ENCODE peak calls at places on chromosomes 2 and 18, in ten cellular contexts. B is PC-3; O is breast epithelium; C is naive thymus-derived CD4-positive, alpha-beta T cell; K is H1; M is pancreas; J is HCT116; T is sigmoid colon; U is upper lobe of right lung; E is cardiac muscle cell. X is an unnamed sample. For H3K36me3, the result is how much of the 10 kb centered on the place peaks cover.

GRCh38 chr2:58131191-58132011 is 84.8 kb downstream of the VRK2 start:
- DNase-seq in B (no peak), O (no peak), C (no peak), K (no peak), M (peak), J (no peak), T (no peak), U (no peak), E (peak), X (no peak)

GRCh38 chr2:64400733-64401500 is 53.0 kb upstream of the LGALSL start:
- DNase-seq in B (peak), O (no peak), C (no peak), K (no peak), M (peak), J (no peak), T (no peak), U (no peak), E (no peak), X (no peak)

GRCh38 chr2:10232096-10232815 is 70.4 kb upstream of the HPCAL1 start:
- DNase-seq in B (no peak), O (no peak), C (no peak), K (no peak), M (no peak), J (no peak), T (peak), U (peak), E (no peak), X (no peak)

GRCh38 chr2:165357758-165358157 is 111.7 kb upstream of the CSRNP3 start:
- DNase-seq in B (peak), O (no peak), C (no peak), K (no peak), M (no peak), J (no peak), T (no peak), U (no peak), E (peak), X (no peak)

GRCh38 chr2:85234879-85235278 is 92.9 kb downstream of the TGOLN2 start:
- DNase-seq in B (no peak), O (no peak), C (no peak), K (no peak), M (no peak), J (no peak), T (no peak), U (no peak), E (no peak), X (no peak)

GRCh38 chr18:6406910-6407470 is 7.7 kb downstream of the L3MBTL4 start:
- DNase-seq in B (no peak), O (no peak), C (no peak), K (no peak), M (no peak), J (no peak), T (no peak), U (no peak), E (no peak), X (no peak)

GRCh38 chr18:50356036-50356945 is 18.6 kb upstream of the SKA1 start:
- DNase-seq in B (no peak), O (no peak), C (no peak), K (no peak), M (no peak), J (peak), T (no peak), U (no peak), E (peak), X (no peak)

GRCh38 chr2:143083636-143084035 is 45.6 kb upstream of the ARHGAP15 start:
- DNase-seq in B (peak), O (no peak), C (no peak), K (no peak), M (no peak), J (no peak), T (no peak), U (no peak), E (peak), X (no peak)

GRCh38 chr2:39178756-39179155 is 57.9 kb upstream of the SOS1 start:
- DNase-seq in B (no peak), O (no peak), C (no peak), K (no peak), M (no peak), J (no peak), T (no peak), U (no peak), E (no peak), X (no peak)

GRCh38 chr18:48940854-48941531 is 9.8 kb downstream of the SMAD7 start:
- DNase-seq in B (no peak), O (no peak), C (peak), K (no peak), M (no peak), J (no peak), T (no peak), U (peak), E (no peak), X (no peak)

GRCh38 chr2:27095427-27095744 is 8.8 kb downstream of the KHK start:
- DNase-seq in B (no peak), O (no peak), C (no peak), K (no peak), M (no peak), J (no peak), T (no peak), U (no peak), E (no peak), X (no peak)

GRCh38 chr2:99662761-99663341 is 173.0 kb upstream of the REV1 start:
- DNase-seq in B (peak), O (peak), C (no peak), K (no peak), M (peak), J (no peak), T (no peak), U (no peak), E (peak), X (no peak)

GRCh38 chr2:159009940-159010339 is 41.5 kb downstream of the TANC1 start:
- DNase-seq in B (no peak), O (no peak), C (no peak), K (no peak), M (no peak), J (no peak), T (no peak), U (no peak), E (peak), X (no peak)

GRCh38 chr2:204706939-204707338 is 161.7 kb downstream of the PARD3B start:
- DNase-seq in B (no peak), O (no peak), C (no peak), K (no peak), M (no peak), J (no peak), T (no peak), U (no peak), E (peak), X (no peak)

GRCh38 chr2:157822533-157822932 is 53.6 kb downstream of the ACVR1 start:
- DNase-seq in B (no peak), O (no peak), C (no peak), K (no peak), M (no peak), J (no peak), T (no peak), U (no peak), E (no peak), X (no peak)

GRCh38 chr2:239670463-239671120 is 269.8 kb upstream of the HDAC4 start:
- DNase-seq in B (no peak), O (no peak), C (no peak), K (no peak), M (no peak), J (no peak), T (no peak), U (no peak), E (no peak), X (no peak)

GRCh38 chr2:24276349-24276899 is 83.9 kb downstream of the ITSN2 start:
- DNase-seq in B (peak), O (no peak), C (no peak), K (no peak), M (no peak), J (no peak), T (no peak), U (no peak), E (no peak), X (no peak)

GRCh38 chr2:79723830-79724229 is 211.0 kb downstream of the CTNNA2 start:
- DNase-seq in B (peak), O (no peak), C (no peak), K (no peak), M (no peak), J (no peak), T (no peak), U (no peak), E (no peak), X (no peak)

GRCh38 chr18:60649107-60649506 is 276.5 kb upstream of the MC4R start:
- DNase-seq in B (no peak), O (no peak), C (no peak), K (no peak), M (no peak), J (no peak), T (no peak), U (no peak), E (no peak), X (no peak)

GRCh38 chr2:23497063-23497462 is 112.1 kb downstream of the KLHL29 start:
- DNase-seq in B (peak), O (peak), C (peak), K (no peak), M (no peak), J (no peak), T (no peak), U (no peak), E (peak), X (no peak)

GRCh38 chr2:132670961-132671781 is 1.2 kb upstream of the LYPD1 start:
- DNase-seq in B (peak), O (no peak), C (no peak), K (no peak), M (no peak), J (peak), T (no peak), U (no peak), E (peak), X (no peak)

GRCh38 chr2:30230479-30230854 is 867 bp upstream of the LBH start:
- DNase-seq in B (no peak), O (no peak), C (no peak), K (no peak), M (no peak), J (no peak), T (peak), U (no peak), E (peak), X (peak)

GRCh38 chr2:54081574-54081973 is 33.8 kb upstream of the ACYP2 start:
- DNase-seq in B (peak), O (no peak), C (no peak), K (no peak), M (no peak), J (no peak), T (no peak), U (no peak), E (no peak), X (no peak)

GRCh38 chr2:160298960-160299359 is 98.9 kb upstream of the ITGB6 start:
- DNase-seq in B (no peak), O (no peak), C (no peak), K (no peak), M (no peak), J (no peak), T (no peak), U (no peak), E (peak), X (no peak)

GRCh38 chr2:240397924-240398611 is 37.4 kb upstream of the GPC1 start:
- DNase-seq in B (no peak), O (no peak), C (no peak), K (no peak), M (no peak), J (no peak), T (peak), U (no peak), E (no peak), X (no peak)

GRCh38 chr2:207594245-207594644 is 30.9 kb downstream of the METTL21A start:
- DNase-seq in B (no peak), O (no peak), C (no peak), K (no peak), M (no peak), J (no peak), T (no peak), U (no peak), E (no peak), X (no peak)

GRCh38 chr2:86140969-86141392 is 34.9 kb downstream of the PTCD3 start:
- DNase-seq in B (no peak), O (no peak), C (no peak), K (no peak), M (no peak), J (no peak), T (no peak), U (no peak), E (peak), X (no peak)

GRCh38 chr2:209147981-209148380 is 275.9 kb upstream of the MAP2 start:
- DNase-seq in B (no peak), O (no peak), C (no peak), K (no peak), M (no peak), J (no peak), T (no peak), U (no peak), E (no peak), X (no peak)

GRCh38 chr18:74728586-74728985 is 130.9 kb downstream of the ZNF407 start:
- DNase-seq in B (no peak), O (no peak), C (no peak), K (no peak), M (no peak), J (no peak), T (no peak), U (no peak), E (no peak), X (no peak)

GRCh38 chr2:8281950-8282857 is 399.7 kb upstream of the ID2 start:
- DNase-seq in B (no peak), O (no peak), C (no peak), K (no peak), M (no peak), J (no peak), T (no peak), U (no peak), E (no peak), X (no peak)

GRCh38 chr2:241676665-241677064 is 9.9 kb downstream of the DTYMK start:
- DNase-seq in B (no peak), O (no peak), C (no peak), K (no peak), M (no peak), J (no peak), T (no peak), U (no peak), E (no peak), X (no peak)

GRCh38 chr2:176134978-176135575 is 5.6 kb downstream of the HOXD8 start:
- DNase-seq in B (peak), O (no peak), C (no peak), K (no peak), M (peak), J (no peak), T (peak), U (no peak), E (no peak), X (peak)

GRCh38 chr2:176137249-176137573 is 7.7 kb downstream of the HOXD8 start:
- DNase-seq in B (no peak), O (no peak), C (no peak), K (no peak), M (no peak), J (no peak), T (no peak), U (no peak), E (no peak), X (no peak)

GRCh38 chr2:176138526-176139169 is 9.1 kb downstream of the HOXD8 start:
- DNase-seq in B (no peak), O (no peak), C (no peak), K (no peak), M (no peak), J (no peak), T (peak), U (no peak), E (no peak), X (peak)

GRCh38 chr2:176137883-176138282 is 8.4 kb downstream of the HOXD8 start:
- DNase-seq in B (no peak), O (no peak), C (no peak), K (no peak), M (no peak), J (no peak), T (peak), U (no peak), E (no peak), X (peak)

GRCh38 chr2:176136375-176137248 is 7.1 kb downstream of the HOXD8 start:
- DNase-seq in B (peak), O (no peak), C (no peak), K (no peak), M (no peak), J (no peak), T (peak), U (peak), E (peak), X (peak)
- H3K27ac ChIP-seq in B (peak), O (peak), C (no peak), K (no peak), M (no peak), J (peak), T (peak), U (no peak), E (no peak), X (peak)

GRCh38 chr2:128178650-128179460 is 87.9 kb downstream of the UGGT1 start:
- DNase-seq in B (peak), O (peak), C (peak), K (peak), M (peak), J (peak), T (peak), U (no peak), E (peak), X (no peak)
- H3K36me3 ChIP-seq in B (half or more), O (under half), C (half or more), K (under half), M (under half), J (half or more), T (half or more), U (half or more), E (half or more), X (under half)

GRCh38 chr2:96859338-96859649 is 1.5 kb upstream of the ANKRD39 start:
- DNase-seq in B (no peak), O (no peak), C (no peak), K (no peak), M (peak), J (no peak), T (peak), U (no peak), E (no peak), X (peak)
- H3K27ac ChIP-seq in B (no peak), O (peak), C (peak), K (no peak), M (no peak), J (peak), T (peak), U (no peak), E (peak), X (no peak)

DNA sequence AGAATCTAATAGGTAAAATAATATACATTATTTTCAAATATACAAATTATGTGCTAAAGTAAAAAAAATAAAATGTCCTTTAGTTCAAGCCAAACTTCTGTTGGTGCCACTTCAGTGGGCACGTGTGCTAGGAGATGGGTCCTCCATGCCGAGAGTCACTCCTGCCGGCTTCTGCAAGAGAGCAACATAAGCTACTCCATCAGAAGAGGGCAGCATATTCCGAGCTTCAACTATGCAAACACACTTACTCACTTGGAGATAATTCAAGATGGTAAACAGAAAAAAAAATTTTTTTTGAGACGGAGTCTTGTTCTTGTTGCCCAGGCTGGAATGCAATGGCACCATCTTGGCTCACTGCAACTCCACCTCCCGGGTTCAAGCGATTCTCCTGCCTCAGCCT is 24.4 kb downstream of the CNOT11 start:
- DNase-seq in B (peak), O (no peak), C (no peak), K (no peak), M (peak), J (no peak), T (no peak), U (no peak), E (peak), X (no peak)
- H3K36me3 ChIP-seq in B (half or more), O (under half), C (half or more), K (under half), M (under half), J (under half), T (half or more), U (half or more), E (under half), X (under half)

GRCh38 chr2:172000696-172001361 is 1.1 kb downstream of the METAP1D start:
- DNase-seq in B (no peak), O (no peak), C (no peak), K (no peak), M (no peak), J (no peak), T (no peak), U (no peak), E (no peak), X (no peak)
- H3K27ac ChIP-seq in B (peak), O (no peak), C (no peak), K (no peak), M (no peak), J (peak), T (no peak), U (no peak), E (no peak), X (no peak)

GRCh38 chr2:117987121-117987520 is 26.7 kb downstream of the CCDC93 start:
- DNase-seq in B (no peak), O (no peak), C (no peak), K (no peak), M (no peak), J (no peak), T (no peak), U (no peak), E (no peak), X (no peak)
- H3K36me3 ChIP-seq in B (under half), O (under half), C (half or more), K (under half), M (under half), J (under half), T (half or more), U (half or more), E (under half), X (under half)

DNA sequence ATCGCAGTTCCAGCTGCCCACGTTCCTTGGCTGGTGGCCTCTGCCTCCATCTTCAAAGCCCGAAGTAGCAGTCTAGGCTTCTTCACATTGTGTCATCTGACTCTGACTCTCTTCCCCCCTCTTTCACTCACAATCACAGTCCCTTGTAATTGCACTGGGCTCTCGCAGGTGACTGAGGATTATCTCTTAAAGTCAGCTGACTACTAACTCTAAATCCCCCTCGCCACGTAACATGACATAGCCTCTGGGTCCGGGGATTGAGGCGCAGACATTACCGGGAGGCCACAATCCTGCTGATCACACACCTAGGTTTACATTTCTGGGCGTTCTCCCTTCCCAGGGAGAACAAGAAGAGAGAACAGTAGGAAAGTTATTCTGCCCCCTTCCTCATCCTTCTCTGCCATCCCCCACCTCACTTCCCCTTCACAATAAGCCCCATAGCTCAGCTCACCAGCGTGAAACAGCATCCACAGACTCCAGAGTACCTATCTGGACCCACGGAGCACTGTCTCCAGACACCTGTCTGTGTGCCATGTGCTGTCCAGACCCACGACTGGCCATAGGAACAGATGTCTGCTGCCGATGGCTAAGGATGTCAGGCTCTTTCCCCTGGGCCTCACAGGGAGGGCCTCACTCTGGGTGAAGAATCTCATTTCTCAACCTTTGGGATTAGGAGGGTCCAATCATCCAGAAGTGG is 64.3 kb upstream of the FZD7 start:
- DNase-seq in B (no peak), O (no peak), C (no peak), K (no peak), M (no peak), J (no peak), T (peak), U (no peak), E (no peak), X (peak)
- H3K27ac ChIP-seq in B (no peak), O (no peak), C (no peak), K (no peak), M (no peak), J (no peak), T (no peak), U (no peak), E (no peak), X (no peak)

DNA sequence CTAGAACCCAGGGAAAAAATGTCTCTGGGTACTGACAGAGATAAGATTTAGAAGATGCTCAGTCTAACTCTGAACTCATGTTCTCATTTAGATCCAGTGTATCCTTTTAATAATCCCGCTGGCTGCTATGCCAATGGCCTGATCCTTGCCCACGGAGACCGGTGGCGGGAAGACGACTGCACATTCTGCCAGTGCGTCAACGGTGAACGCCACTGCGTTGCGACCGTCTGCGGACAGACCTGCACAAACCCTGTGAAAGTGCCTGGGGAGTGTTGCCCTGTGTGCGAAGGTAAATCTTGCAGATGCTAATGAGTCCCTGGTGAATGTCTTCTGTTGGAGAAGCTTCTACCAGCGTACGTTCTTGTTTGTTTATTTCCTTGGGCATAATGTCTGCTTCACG is 118.6 kb downstream of the FEZ2 start:
- DNase-seq in B (no peak), O (no peak), C (no peak), K (no peak), M (no peak), J (no peak), T (no peak), U (no peak), E (no peak), X (no peak)
- H3K36me3 ChIP-seq in B (half or more), O (under half), C (under half), K (under half), M (under half), J (under half), T (under half), U (half or more), E (under half), X (under half)

X was measured in kidney.